ENCODE peak calls at places on chromosomes 3 and 15, in nine cellular contexts. N is left ventricle myocardium inferior; E is CD4-positive, alpha-beta memory T cell; C is small intestine; A is astrocyte; J is OCI-LY7; T is substantia nigra; U is A673; F is left lung. V is an unnamed sample.

GRCh38 chr3:192011137-192011536 is 550.2 kb downstream of the PYDC2 start:
- DNase-seq in C (no peak), E (no peak), A (peak; percentile 39), U (no peak), N (no peak), F (no peak), T (no peak), J (no peak), V (no peak)

GRCh38 chr3:170012683-170013400 is 25.0 kb upstream of the GPR160 start:
- DNase-seq in F (no peak), N (no peak), E (no peak), T (no peak), A (no peak), J (no peak), C (peak; percentile 85), U (no peak), V (no peak)

GRCh38 chr3:170909129-170909903 is 879 bp upstream of the EIF5A2 start:
- DNase-seq in E (peak; percentile 1), F (no peak), T (no peak), A (peak; percentile 98), C (peak; percentile 38), N (no peak), U (peak; percentile 1), J (no peak), V (no peak)

GRCh38 chr3:124117486-124117885 is 125.6 kb upstream of the ROPN1 start:
- DNase-seq in E (no peak), A (peak; percentile 82), N (peak; percentile 21), J (no peak), C (no peak), T (no peak), F (no peak), U (peak; percentile 42), V (no peak)

GRCh38 chr3:161171113-161171512 is 50.0 kb upstream of the NMD3 start:
- DNase-seq in C (no peak), N (peak; percentile 60), F (peak; percentile 44), T (no peak), U (no peak), A (peak; percentile 90), E (no peak), J (no peak), V (no peak)

GRCh38 chr3:123111640-123112039 is 44.8 kb downstream of the PDIA5 start:
- DNase-seq in N (no peak), J (no peak), F (no peak), C (no peak), T (no peak), E (no peak), U (no peak), A (no peak), V (no peak)

GRCh38 chr3:99969133-99969532 is 145.2 kb downstream of the FILIP1L start:
- DNase-seq in E (no peak), F (no peak), A (no peak), U (no peak), T (no peak), C (no peak), J (no peak), N (no peak), V (no peak)

GRCh38 chr3:184289426-184289938 is 9.6 kb upstream of the PSMD2 start:
- DNase-seq in N (peak; percentile 35), E (peak; percentile 40), J (peak; percentile 65), C (peak; percentile 48), F (no peak), A (peak; percentile 8), U (peak; percentile 69), T (peak; percentile 34), V (peak; percentile 42)

GRCh38 chr15:66905954-66906353 is 159.4 kb upstream of the SMAD3 start:
- DNase-seq in J (no peak), U (no peak), A (no peak), T (no peak), E (no peak), N (no peak), C (no peak), F (no peak), V (no peak)

GRCh38 chr3:129087138-129087702 is 26.6 kb downstream of the GP9 start:
- DNase-seq in J (no peak), E (no peak), U (no peak), F (peak; percentile 51), C (no peak), T (no peak), A (peak; percentile 25), N (peak; percentile 45), V (no peak)

GRCh38 chr3:53318522-53318921 is 28.8 kb downstream of the DCP1A start:
- DNase-seq in N (no peak), J (no peak), E (no peak), T (no peak), U (no peak), C (no peak), F (no peak), A (peak; percentile 53), V (no peak)

DNA sequence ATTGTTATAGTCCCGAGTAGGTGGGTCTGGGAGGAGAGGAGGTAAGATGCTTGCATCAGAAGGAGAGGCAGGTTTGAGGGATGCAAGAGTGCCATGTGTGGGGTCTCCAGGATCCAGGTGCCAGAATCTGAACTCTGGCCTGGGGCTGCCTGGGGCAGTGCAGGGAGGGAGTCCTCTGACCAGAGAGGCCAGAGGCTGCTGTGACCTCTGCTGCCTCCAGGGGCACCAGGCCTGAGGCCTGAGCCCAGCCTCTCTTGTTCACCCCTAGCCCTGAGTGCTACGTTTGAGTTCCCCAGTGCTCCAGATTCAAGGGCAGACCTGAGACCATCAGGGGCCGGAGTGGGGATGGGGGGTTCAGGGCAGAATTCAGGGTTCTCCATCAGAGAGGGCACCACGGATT is 7.4 kb downstream of the SLC38A3 start:
- DNase-seq in J (no peak), N (no peak), E (no peak), C (no peak), U (no peak), F (no peak), T (no peak), A (no peak), V (no peak)
- H3K27ac ChIP-seq in J (no peak overlapping the region), N (no peak overlapping the region), E (no peak overlapping the region), C (no peak overlapping the region), U (no peak overlapping the region), F (no peak overlapping the region), T (peak overlapping the region; percentile 99), A (no peak overlapping the region), V (no peak overlapping the region)

GRCh38 chr15:90211009-90211408 is 9.9 kb downstream of the SEMA4B start:
- DNase-seq in E (no peak), U (no peak), N (no peak), A (no peak), T (no peak), J (no peak), C (no peak), F (no peak), V (no peak)

GRCh38 chr15:90212221-90213079 is 11.3 kb downstream of the SEMA4B start:
- DNase-seq in T (no peak), N (no peak), J (no peak), F (no peak), C (peak; percentile 54), U (peak; percentile 38), E (no peak), A (no peak), V (no peak)

GRCh38 chr15:90209591-90209990 is 8.5 kb downstream of the SEMA4B start:
- DNase-seq in A (no peak), C (no peak), E (no peak), N (no peak), U (peak; percentile 92), J (no peak), T (no peak), F (no peak), V (no peak)

GRCh38 chr15:90211440-90212168 is 10.5 kb downstream of the SEMA4B start:
- DNase-seq in N (no peak), J (no peak), F (peak; percentile 68), E (no peak), C (peak; percentile 98), U (peak; percentile 41), T (no peak), A (peak; percentile 69), V (no peak)

DNA sequence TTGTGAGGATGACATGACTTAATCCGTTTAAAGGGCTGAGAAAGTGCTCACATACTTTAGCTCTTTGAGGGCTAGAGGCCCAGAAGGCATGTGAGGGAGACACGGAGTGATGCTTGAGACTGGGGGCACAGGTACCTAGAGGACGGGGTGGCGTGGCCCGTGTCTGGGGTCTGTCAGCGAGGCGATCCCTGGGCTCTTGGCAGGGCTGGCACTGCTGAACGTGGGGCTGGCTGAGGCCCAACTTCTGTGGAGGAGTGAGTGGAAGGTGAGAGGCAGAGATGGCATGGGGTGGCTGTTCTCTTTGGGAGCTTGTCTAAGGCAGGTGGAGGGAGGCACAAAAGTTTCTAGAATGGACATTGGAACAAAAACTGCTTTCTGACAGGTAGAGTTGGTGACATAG is 9.5 kb downstream of the SEMA4B start:
- DNase-seq in A (no peak), U (no peak), C (no peak), T (no peak), N (peak; percentile 47), E (no peak), F (no peak), J (no peak), V (no peak)
- H3K27ac ChIP-seq in A (no peak overlapping the region), U (no peak overlapping the region), C (peak overlapping the region; percentile 100), T (no peak overlapping the region), N (no peak overlapping the region), E (no peak overlapping the region), F (no peak overlapping the region), J (no peak overlapping the region), V (no peak overlapping the region)

DNA sequence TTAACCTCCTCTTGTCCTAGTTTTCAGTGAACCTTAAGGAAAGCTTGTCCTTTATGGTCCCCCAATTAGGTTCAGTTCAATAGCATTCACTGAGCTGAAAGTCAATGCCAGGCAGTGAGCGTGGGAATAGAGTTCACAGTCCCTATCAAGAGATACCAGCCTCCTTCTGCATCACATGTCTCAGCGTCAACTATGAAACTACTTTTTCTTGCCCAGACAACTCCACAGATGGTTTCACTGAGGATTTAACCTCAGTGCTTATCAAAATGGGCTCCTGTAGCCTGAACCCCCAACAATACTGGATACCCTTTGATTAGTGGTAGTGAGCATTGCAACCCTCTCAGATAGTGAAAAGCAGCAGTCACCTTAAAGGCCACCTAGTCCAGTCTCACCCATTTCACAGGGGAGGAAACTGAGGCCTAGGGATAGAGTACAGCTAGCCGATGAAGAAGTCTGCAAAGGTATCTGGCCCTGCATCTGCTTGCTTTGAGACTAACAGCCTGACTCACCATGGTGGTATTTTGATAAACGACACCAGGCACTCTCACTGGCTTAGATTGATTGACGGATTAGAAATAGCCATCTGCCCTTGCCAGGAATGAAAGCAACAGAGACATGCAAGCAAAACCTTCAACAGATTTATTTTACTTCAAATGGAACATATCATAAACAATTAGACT is 1.6 kb upstream of the UBA3 start:
- DNase-seq in C (peak; percentile 73), J (peak; percentile 21), E (no peak), T (no peak), U (peak; percentile 9), F (no peak), N (no peak), A (peak; percentile 51), V (no peak)
- H3K27ac ChIP-seq in C (peak overlapping the region; percentile 74), J (peak overlapping the region; percentile 77), E (peak overlapping the region; percentile 85), T (peak overlapping the region; percentile 61), U (no peak overlapping the region), F (peak overlapping the region; percentile 96), N (peak overlapping the region; percentile 96), A (no peak overlapping the region), V (peak overlapping the region; percentile 91)

DNA sequence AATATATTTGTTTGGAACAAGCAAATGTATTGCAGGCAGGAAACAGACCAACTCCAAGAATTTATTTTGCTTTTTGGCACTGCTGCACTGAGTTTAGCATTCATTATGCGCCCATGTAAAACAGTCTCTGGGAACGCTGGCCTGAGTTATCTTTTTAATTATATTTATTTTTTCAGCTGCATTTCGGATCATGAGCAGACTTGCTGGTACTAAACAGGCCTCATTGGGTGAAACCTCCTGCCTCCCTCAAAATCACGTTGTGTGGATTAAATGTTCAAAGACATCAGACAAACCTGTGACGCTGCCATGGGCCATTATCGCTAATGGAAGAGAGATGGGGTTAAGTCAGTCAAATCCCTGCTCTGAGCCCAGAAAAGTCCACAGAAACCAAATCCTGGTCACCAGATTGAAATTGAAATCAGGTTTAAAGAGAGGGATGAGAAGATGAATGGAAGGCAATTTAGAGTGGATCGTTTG is 511.1 kb upstream of the PROK2 start:
- DNase-seq in E (no peak), F (no peak), J (no peak), U (no peak), N (no peak), A (no peak), C (no peak), T (no peak), V (no peak)
- H3K27ac ChIP-seq in E (no peak overlapping the region), F (no peak overlapping the region), J (no peak overlapping the region), U (no peak overlapping the region), N (no peak overlapping the region), A (no peak overlapping the region), C (no peak overlapping the region), T (no peak overlapping the region), V (no peak overlapping the region)

V was measured in CD4-positive, alpha-beta T cell.